ENCODE peak calls at places on chromosomes 16 and 17, in eight cellular contexts. F is left ventricle myocardium inferior; L is IMR-90; M is mammary epithelial cell; G is neural progenitor cell; C is dorsolateral prefrontal cortex; S is tibial artery; U is CD8-positive, alpha-beta T cell. Y is an unnamed sample. For H3K27me3, the result is how much of the 10 kb centered on the place peaks cover.

GRCh38 chr16:12354296-12354818 is 377.8 kb downstream of the SNX29 start:
- DNase-seq in M (no peak), C (no peak), G (no peak), F (no peak), L (no peak), U (no peak), S (peak), Y (no peak)

GRCh38 chr16:29688172-29688571 is 9.2 kb downstream of the QPRT start:
- DNase-seq in S (no peak), L (no peak), F (no peak), C (no peak), M (no peak), U (no peak), G (no peak), Y (no peak)

GRCh38 chr17:28342313-28342712 is 6.8 kb downstream of the TNFAIP1 start:
- DNase-seq in G (no peak), S (no peak), U (no peak), C (no peak), F (no peak), L (no peak), M (no peak), Y (no peak)

GRCh38 chr17:81551458-81552243 is 502 bp downstream of the FAAP100 start:
- DNase-seq in G (peak), C (no peak), L (peak), M (peak), S (peak), U (no peak), F (no peak), Y (no peak)

GRCh38 chr17:81710514-81711308 is 1.4 kb upstream of the SLC25A10 start:
- DNase-seq in G (peak), U (no peak), M (no peak), S (no peak), F (no peak), L (no peak), C (no peak), Y (no peak)

GRCh38 chr16:87017388-87018012 is 299.7 kb downstream of the C16orf95 start:
- DNase-seq in L (peak), S (peak), F (no peak), M (peak), C (no peak), U (no peak), G (peak), Y (no peak)

GRCh38 chr16:12763517-12763916 is 40.2 kb downstream of the CPPED1 start:
- DNase-seq in F (no peak), G (no peak), U (no peak), S (no peak), C (no peak), L (peak), M (no peak), Y (no peak)

GRCh38 chr16:68756250-68757051 is 19.4 kb downstream of the CDH1 start:
- DNase-seq in S (no peak), L (no peak), F (no peak), M (peak), U (peak), G (no peak), C (no peak), Y (no peak)

GRCh38 chr17:3316836-3317235 is 18.7 kb upstream of the OR3A1 start:
- DNase-seq in G (no peak), U (no peak), L (no peak), C (no peak), F (no peak), M (no peak), S (no peak), Y (no peak)
- H3K27me3 ChIP-seq in G (under half), U (under half), L (under half), C (under half), F (under half), M (under half), S (under half), Y (under half)

GRCh38 chr17:78738698-78739097 is 43.4 kb downstream of the CYTH1 start:
- DNase-seq in U (no peak), M (no peak), C (no peak), F (no peak), L (no peak), S (no peak), G (no peak), Y (no peak)
- H3K4me3 ChIP-seq in U (no peak), M (no peak), C (no peak), F (no peak), L (no peak), S (no peak), G (no peak), Y (no peak)

GRCh38 chr17:50056217-50056960 is 479 bp downstream of the ITGA3 start:
- DNase-seq in C (peak), F (peak), S (no peak), L (peak), U (peak), G (peak), M (peak), Y (peak)
- TF ChIP-seq CTCF in C (no peak), F (peak), S (peak), L (peak), U (peak), G (peak), M (peak), Y (peak)

GRCh38 chr16:88370365-88370764 is 12.4 kb upstream of the ZNF469 start:
- DNase-seq in C (no peak), G (no peak), S (peak), F (no peak), M (no peak), U (no peak), L (no peak), Y (peak)

GRCh38 chr16:88368036-88368435 is 14.7 kb upstream of the ZNF469 start:
- DNase-seq in U (no peak), C (no peak), F (peak), M (no peak), S (peak), L (no peak), G (no peak), Y (peak)

GRCh38 chr16:88368994-88369393 is 13.8 kb upstream of the ZNF469 start:
- DNase-seq in L (no peak), U (no peak), M (no peak), S (no peak), F (no peak), C (no peak), G (no peak), Y (peak)

GRCh38 chr16:88367560-88367959 is 15.2 kb upstream of the ZNF469 start:
- DNase-seq in U (no peak), C (no peak), G (no peak), L (no peak), S (peak), F (peak), M (no peak), Y (peak)

DNA sequence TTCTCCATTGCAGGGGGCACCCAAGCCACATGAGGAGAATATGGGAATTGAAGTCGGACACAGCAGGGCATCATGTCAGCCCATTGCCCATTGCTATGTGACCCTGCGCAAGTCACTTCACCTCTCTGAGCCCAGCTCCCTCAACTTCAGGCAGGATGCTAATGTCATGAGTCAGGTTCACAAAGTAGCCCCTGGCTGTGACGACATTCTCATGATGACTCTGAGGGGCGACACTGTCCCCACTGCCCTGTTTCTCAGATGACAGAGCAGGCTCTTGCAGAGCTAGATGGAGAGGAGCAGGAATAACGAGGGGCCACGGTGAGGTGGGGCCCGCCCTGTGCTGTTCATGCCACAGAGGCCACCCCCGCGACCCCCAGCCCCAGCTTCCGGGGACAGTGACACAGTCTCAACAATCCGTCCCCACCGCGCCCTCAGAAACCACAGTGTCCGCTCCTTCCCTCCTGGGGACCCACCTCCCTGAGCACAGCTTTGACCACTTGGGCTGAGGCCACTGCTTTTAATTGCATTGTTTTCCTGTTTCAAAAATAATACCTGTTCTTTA is 13.2 kb upstream of the ZNF469 start:
- DNase-seq in U (no peak), S (no peak), G (no peak), F (no peak), C (no peak), M (no peak), L (no peak), Y (peak)
- H3K27me3 ChIP-seq in U (under half), S (under half), G (under half), F (under half), C (under half), M (under half), L (under half), Y (under half)

GRCh38 chr16:19610200-19610599 is 54.7 kb downstream of the VPS35L start:
- DNase-seq in L (no peak), G (no peak), M (no peak), S (peak), U (no peak), F (no peak), C (no peak), Y (no peak)
- H3K4me3 ChIP-seq in L (no peak), G (no peak), M (no peak), S (no peak), U (no peak), F (no peak), C (no peak), Y (no peak)

GRCh38 chr17:20890338-20890737 is 152.5 kb downstream of the USP22 start:
- DNase-seq in F (no peak), U (no peak), C (no peak), L (no peak), G (no peak), M (no peak), S (no peak), Y (no peak)
- TF ChIP-seq CTCF in F (no peak), U (no peak), C (no peak), L (no peak), G (no peak), M (no peak), S (no peak), Y (no peak)

DNA sequence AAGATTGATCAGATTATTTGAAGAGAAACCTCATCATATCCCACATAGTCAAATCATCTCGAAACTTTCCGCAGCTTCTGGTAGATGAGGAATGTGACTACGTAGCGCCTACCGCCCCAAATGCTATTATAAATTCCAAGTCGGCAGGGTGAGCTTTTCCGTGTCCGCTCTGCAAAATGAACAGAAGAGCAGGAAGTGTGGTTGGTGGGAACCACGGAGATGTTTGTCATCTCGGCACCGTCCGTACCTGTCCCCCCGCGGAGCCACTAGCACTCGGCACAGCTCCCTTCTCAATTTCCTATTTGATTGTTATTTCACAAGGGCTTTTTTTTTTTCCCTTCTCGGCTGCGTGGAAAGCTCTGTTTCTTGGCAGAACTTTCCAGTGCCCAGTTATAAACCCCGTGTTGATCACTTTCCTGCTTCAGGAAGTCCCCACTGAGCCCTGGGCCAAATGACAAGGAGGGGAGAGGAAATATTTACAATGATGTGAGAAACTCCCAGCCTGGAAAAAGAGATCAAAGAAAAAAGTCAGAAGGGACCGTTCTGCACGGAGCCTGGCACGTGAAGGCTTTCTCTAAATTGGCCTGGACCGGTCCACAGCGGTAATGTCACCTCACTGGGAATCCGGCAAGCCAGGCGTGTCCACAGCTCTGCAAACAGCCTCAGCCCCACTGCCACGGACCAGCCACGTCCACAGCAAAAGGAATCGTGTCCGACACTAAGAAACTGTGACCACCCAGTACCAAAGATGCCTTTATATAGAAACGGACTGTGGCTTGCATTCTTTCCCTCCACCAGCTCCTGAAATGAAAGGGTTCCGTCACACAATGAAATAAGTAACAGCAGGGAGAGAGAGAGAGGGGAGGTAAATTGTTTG is 65.0 kb downstream of the MRM3 start:
- DNase-seq in U (no peak), C (no peak), S (no peak), G (peak), L (peak), F (no peak), M (no peak), Y (no peak)
- H3K27me3 ChIP-seq in U (under half), C (under half), S (under half), G (under half), L (under half), F (under half), M (under half), Y (under half)

GRCh38 chr17:49880291-49881053 is 32.6 kb upstream of the TAC4 start:
- DNase-seq in F (peak), L (peak), C (peak), G (peak), S (no peak), U (peak), M (peak), Y (peak)
- H3K4me3 ChIP-seq in F (peak), L (no peak), C (no peak), G (peak), S (no peak), U (peak), M (no peak), Y (no peak)

Y was measured in psoas muscle.